ENCODE peak calls at places on chromosomes 4 and X, in four cellular contexts. J is sigmoid colon, O is tibial nerve, E is endodermal cell. N is an unnamed sample. For H3K4me1, the result is how much of the 10 kb centered on the place peaks cover.

GRCh38 chrX:33211356-33212254 is at the start of gene DMD:
- DNase-seq in J (peak), O (peak), E (peak), N (no peak)

GRCh38 chr4:99552872-99553271 is 11.0 kb downstream of the TRMT10A start:
- DNase-seq in J (no peak), O (no peak), E (no peak), N (no peak)

GRCh38 chrX:115332832-115333231 is 43.3 kb downstream of the LUZP4 start:
- DNase-seq in J (no peak), O (no peak), E (no peak), N (no peak)

GRCh38 chrX:130771230-130771629 is 131.8 kb downstream of the ENOX2 start:
- DNase-seq in J (no peak), O (no peak), E (no peak), N (no peak)

GRCh38 chr4:141056473-141056872 is 76.8 kb downstream of the RNF150 start:
- DNase-seq in J (no peak), O (no peak), E (peak), N (no peak)

GRCh38 chr4:47490550-47490949 is 5.5 kb downstream of the ATP10D start:
- DNase-seq in J (no peak), O (no peak), E (peak), N (no peak)

GRCh38 chr4:80092847-80093246 is 19.8 kb upstream of the ANTXR2 start:
- DNase-seq in J (no peak), O (no peak), E (no peak), N (no peak)

GRCh38 chrX:69222103-69223090 is 57.1 kb upstream of the PJA1 start:
- DNase-seq in J (peak), O (peak), E (peak), N (peak)

GRCh38 chrX:54715621-54716020 is 82.4 kb downstream of the ITIH6 start:
- DNase-seq in J (no peak), O (no peak), E (no peak), N (no peak)

GRCh38 chr4:101931619-101932018 is 141.1 kb downstream of the BANK1 start:
- DNase-seq in J (no peak), O (no peak), E (no peak), N (no peak)

GRCh38 chrX:33324099-33324498 is 112.8 kb upstream of the DMD start:
- DNase-seq in J (no peak), O (no peak), E (no peak), N (no peak)

GRCh38 chrX:135463937-135464336 is 42.2 kb downstream of the SMIM10L2A start:
- DNase-seq in J (no peak), O (no peak), E (no peak), N (no peak)

GRCh38 chrX:15471016-15471415 is 22.1 kb downstream of the PIR start:
- DNase-seq in J (peak), O (peak), E (peak), N (no peak)

GRCh38 chr4:171794528-171794927 is 18.7 kb upstream of the GALNTL6 start:
- DNase-seq in J (no peak), O (no peak), E (peak), N (no peak)

GRCh38 chrX:72026341-72027023 is 105.2 kb downstream of the RTL5 start:
- DNase-seq in J (no peak), O (no peak), E (peak), N (no peak)

GRCh38 chrX:23493941-23494374 is 159.3 kb downstream of the PTCHD1 start:
- DNase-seq in J (no peak), O (no peak), E (no peak), N (no peak)

GRCh38 chr4:142128529-142128928 is 492.1 kb downstream of the IL15 start:
- DNase-seq in J (peak), O (no peak), E (no peak), N (no peak)

GRCh38 chr4:17561195-17561909 is 15.6 kb upstream of the LAP3 start:
- DNase-seq in J (no peak), O (no peak), E (peak), N (no peak)

GRCh38 chr4:186068581-186069402 is at the start of gene TLR3:
- DNase-seq in J (no peak), O (no peak), E (no peak), N (no peak)

GRCh38 chr4:24103434-24104168 is 213.8 kb upstream of the PPARGC1A start:
- DNase-seq in J (no peak), O (no peak), E (no peak), N (no peak)

GRCh38 chrX:154457491-154458115 is 478 bp upstream of the PLXNA3 start:
- DNase-seq in J (no peak), O (no peak), E (peak), N (no peak)

GRCh38 chr4:24912252-24913098 is at the start of gene CCDC149:
- DNase-seq in J (peak), O (no peak), E (peak), N (peak)

GRCh38 chrX:38987135-38987780 is 186.0 kb downstream of the MID1IP1 start:
- DNase-seq in J (no peak), O (no peak), E (no peak), N (no peak)

GRCh38 chr4:27318740-27319139 is 458.1 kb downstream of the STIM2 start:
- DNase-seq in J (no peak), O (no peak), E (peak), N (no peak)

GRCh38 chr4:8396762-8397406 is 43.6 kb downstream of the ACOX3 start:
- DNase-seq in J (no peak), O (no peak), E (no peak), N (no peak)

GRCh38 chr4:147108409-147108808 is 162.7 kb upstream of the TTC29 start:
- DNase-seq in J (no peak), O (no peak), E (no peak), N (no peak)

GRCh38 chr4:1690698-1691097 is 6.6 kb upstream of the FAM53A start:
- DNase-seq in J (peak), O (no peak), E (no peak), N (no peak)

GRCh38 chr4:107935246-107935645 is 3.9 kb downstream of the CYP2U1 start:
- DNase-seq in J (no peak), O (no peak), E (no peak), N (no peak)

GRCh38 chr4:142040043-142040442 is 403.7 kb downstream of the IL15 start:
- DNase-seq in J (no peak), O (no peak), E (peak), N (no peak)

GRCh38 chrX:50988649-50989048 is 78.1 kb downstream of the BMP15 start:
- DNase-seq in J (no peak), O (peak), E (peak), N (no peak)

GRCh38 chr4:160835789-160836188 is 1328.0 kb downstream of the FSTL5 start:
- DNase-seq in J (no peak), O (no peak), E (peak), N (peak)

GRCh38 chr4:24666816-24667477 is 82.6 kb upstream of the DHX15 start:
- DNase-seq in J (no peak), O (no peak), E (no peak), N (no peak)

GRCh38 chr4:90137545-90137944 is 10.4 kb downstream of the CCSER1 start:
- DNase-seq in J (no peak), O (no peak), E (peak), N (no peak)

GRCh38 chrX:17553451-17553850 is 178.5 kb downstream of the NHS start:
- DNase-seq in J (no peak), O (no peak), E (peak), N (peak)

GRCh38 chrX:21975827-21976226 is 35.3 kb downstream of the SMS start:
- DNase-seq in J (no peak), O (no peak), E (no peak), N (no peak)

GRCh38 chrX:68504237-68504636 is 5.4 kb downstream of the YIPF6 start:
- DNase-seq in J (no peak), O (no peak), E (no peak), N (no peak)

GRCh38 chr4:151641167-151641566 is 119.6 kb downstream of the GATB start:
- DNase-seq in J (no peak), O (no peak), E (no peak), N (no peak)

GRCh38 chrX:154371771-154372300 is 2.6 kb downstream of the FLNA start:
- DNase-seq in J (no peak), O (no peak), E (no peak), N (no peak)

GRCh38 chr4:139647184-139647583 is 18.4 kb upstream of the MGST2 start:
- DNase-seq in J (no peak), O (no peak), E (no peak), N (no peak)

GRCh38 chrX:37800762-37801161 is 20.9 kb downstream of the CYBB start:
- DNase-seq in J (no peak), O (no peak), E (no peak), N (no peak)
- H3K4me1 ChIP-seq in J (under half), O (under half), E (under half), N (under half)

GRCh38 chr4:10587697-10588096 is 96.9 kb downstream of the CLNK start:
- DNase-seq in J (no peak), O (no peak), E (no peak), N (no peak)
- H3K4me1 ChIP-seq in J (under half), O (under half), E (under half), N (under half)

DNA sequence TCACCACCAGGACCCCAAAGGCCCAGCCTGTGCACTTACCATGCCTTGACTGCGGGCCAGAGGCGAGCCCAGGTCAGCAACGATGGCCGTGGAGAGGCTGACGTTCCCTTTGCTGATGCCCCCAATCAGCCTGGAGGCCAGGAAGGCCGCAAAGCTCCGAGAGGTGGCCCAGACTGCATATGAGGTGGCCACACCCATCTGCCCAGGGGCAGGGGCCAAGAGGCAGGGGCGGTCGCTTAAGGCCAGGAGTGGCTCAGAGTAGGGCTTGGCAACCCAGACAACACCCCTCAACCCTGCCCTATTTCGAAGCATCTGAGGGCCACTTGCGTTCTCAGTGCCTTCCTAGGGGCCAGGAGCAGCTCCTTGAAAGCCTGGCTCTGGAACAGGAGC is 30.6 kb downstream of the NOP14 start:
- DNase-seq in J (no peak), O (no peak), E (no peak), N (peak)
- H3K4me1 ChIP-seq in J (under half), O (half or more), E (under half), N (under half)

GRCh38 chr4:123453006-123453685 is 56.6 kb downstream of the SPRY1 start:
- DNase-seq in J (no peak), O (no peak), E (no peak), N (no peak)
- H3K4me1 ChIP-seq in J (under half), O (under half), E (under half), N (under half)

DNA sequence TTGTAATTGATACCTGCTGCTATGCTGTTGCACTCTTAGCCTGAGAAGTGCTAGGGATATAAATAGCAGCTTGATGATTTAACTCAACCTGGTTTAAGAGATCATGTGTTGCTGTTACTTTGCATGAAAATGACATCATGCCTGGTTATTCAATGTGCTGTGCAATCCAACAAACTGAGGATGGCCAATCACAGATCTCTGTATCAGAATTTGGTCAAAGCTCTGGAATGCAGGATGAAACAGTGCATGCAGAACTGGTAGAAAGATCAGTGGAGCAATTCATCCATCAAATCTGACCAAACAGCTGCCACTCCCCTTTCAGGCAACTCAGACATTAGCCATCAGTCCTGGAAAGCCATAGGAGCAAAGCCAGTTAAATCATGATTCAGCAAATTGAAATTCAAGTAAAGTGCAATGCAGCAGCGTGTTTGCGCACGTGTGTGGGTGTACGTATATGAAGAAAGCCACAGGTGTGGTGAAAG is 160.3 kb upstream of the RASGEF1B start:
- DNase-seq in J (no peak), O (no peak), E (no peak), N (peak)
- H3K4me1 ChIP-seq in J (under half), O (under half), E (under half), N (under half)

GRCh38 chrX:119755981-119756533 is 2.3 kb upstream of the SOWAHD start:
- DNase-seq in J (no peak), O (no peak), E (no peak), N (no peak)
- H3K4me1 ChIP-seq in J (under half), O (under half), E (under half), N (under half)

DNA sequence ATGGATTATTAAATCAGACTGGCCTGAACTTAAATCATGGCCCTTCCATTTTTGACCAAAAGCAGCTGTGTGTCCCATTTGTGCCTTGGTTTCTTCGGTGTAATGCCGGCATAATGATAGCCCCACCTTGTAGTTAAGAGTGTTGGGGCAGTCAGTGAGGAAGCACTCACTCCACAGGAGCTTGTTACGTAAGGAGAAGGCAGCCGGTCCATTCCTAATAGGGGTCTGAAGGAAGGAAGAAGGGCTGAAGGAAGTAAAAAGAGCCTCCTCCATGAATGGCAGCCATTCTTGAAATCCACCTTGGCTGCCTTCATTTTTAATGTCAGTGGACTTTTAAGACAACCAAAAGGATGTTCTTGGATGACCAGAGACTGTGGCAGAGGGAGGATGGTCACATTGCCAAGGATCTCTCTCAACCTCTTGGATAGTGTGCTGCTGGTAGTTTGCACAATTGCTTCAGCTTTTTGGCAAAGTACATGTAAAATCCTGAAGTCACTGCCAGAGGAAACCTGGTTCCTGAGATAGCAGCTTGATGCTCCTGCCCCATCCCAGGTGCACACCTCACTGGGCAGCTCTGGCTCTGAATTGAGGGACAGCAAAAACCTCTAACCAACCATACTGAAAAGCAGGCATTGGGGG is 113.5 kb downstream of the PTTG2 start:
- DNase-seq in J (no peak), O (no peak), E (no peak), N (no peak)
- H3K4me1 ChIP-seq in J (under half), O (under half), E (under half), N (under half)

GRCh38 chr4:20252656-20253271 is 1.1 kb downstream of the SLIT2 start:
- DNase-seq in J (peak), O (peak), E (peak), N (peak)
- H3K4me1 ChIP-seq in J (under half), O (half or more), E (under half), N (under half)

N was measured in RWPE2.